ENCODE peak calls at places on chromosomes 2 and 18, in ten cellular contexts. J is DND-41; U is aorta; S is lower lobe of right lung; L is Right ventricle myocardium superior; Z is heart right ventricle; X is CD8-positive, alpha-beta T cell; T is naive thymus-derived CD8-positive, alpha-beta T cell; F is upper lobe of right lung; G is body of pancreas. V is an unnamed sample.

GRCh38 chr2:230674930-230675672 is 37.5 kb upstream of the CAB39 start:
- ATAC-seq in S (no peak), Z (no peak), U (no peak), J (no peak), G (no peak), F (no peak), L (no peak), X (no peak), T (no peak), V (no peak)

GRCh38 chr2:133200684-133201421 is 367.4 kb downstream of the NCKAP5 start:
- ATAC-seq in F (peak), T (no peak), L (no peak), G (no peak), J (no peak), X (no peak), U (no peak), Z (no peak), S (peak), V (no peak)

GRCh38 chr18:45355944-45356520 is 259.2 kb upstream of the SLC14A2 start:
- ATAC-seq in Z (peak), T (no peak), F (no peak), G (no peak), L (peak), S (no peak), J (no peak), U (no peak), X (no peak), V (no peak)

GRCh38 chr2:85921659-85922058 is 32.9 kb upstream of the ST3GAL5 start:
- ATAC-seq in U (no peak), Z (no peak), T (no peak), G (no peak), F (no peak), J (no peak), L (no peak), S (no peak), X (no peak), V (no peak)

GRCh38 chr2:222572761-222573174 is 83.1 kb downstream of the FARSB start:
- ATAC-seq in G (peak), Z (peak), S (peak), F (peak), T (no peak), J (peak), L (peak), U (no peak), X (no peak), V (peak)

GRCh38 chr2:203949228-203949627 is 12.7 kb downstream of the ICOS start:
- ATAC-seq in X (peak), U (no peak), F (no peak), S (no peak), G (no peak), L (no peak), Z (no peak), J (no peak), T (no peak), V (no peak)

GRCh38 chr2:117179405-117179804 is 635.1 kb upstream of the DDX18 start:
- ATAC-seq in X (no peak), G (no peak), U (no peak), L (no peak), F (no peak), Z (no peak), J (no peak), S (no peak), T (no peak), V (no peak)

GRCh38 chr18:22344908-22345670 is 72.6 kb downstream of the CTAGE1 start:
- ATAC-seq in S (no peak), Z (no peak), X (peak), T (peak), J (no peak), L (no peak), F (no peak), G (no peak), U (no peak), V (no peak)

GRCh38 chr2:220560192-220560591 is 932.8 kb downstream of the SLC4A3 start:
- ATAC-seq in S (no peak), T (no peak), L (no peak), J (no peak), U (no peak), G (no peak), F (no peak), Z (no peak), X (no peak), V (no peak)

GRCh38 chr2:31476511-31477171 is 62.1 kb upstream of the XDH start:
- ATAC-seq in L (no peak), J (no peak), G (no peak), Z (no peak), F (no peak), X (no peak), T (no peak), U (no peak), S (no peak), V (no peak)

GRCh38 chr18:12049983-12050811 is 43.4 kb upstream of the ANKRD62 start:
- ATAC-seq in S (no peak), G (no peak), F (peak), T (no peak), L (no peak), J (no peak), X (no peak), U (no peak), Z (no peak), V (no peak)

GRCh38 chr2:1642066-1642861 is 102.1 kb downstream of the PXDN start:
- ATAC-seq in T (no peak), F (no peak), G (no peak), X (no peak), J (no peak), L (no peak), S (no peak), U (no peak), Z (no peak), V (peak)

GRCh38 chr2:153072077-153072476 is 353.7 kb downstream of the ARL6IP6 start:
- ATAC-seq in J (no peak), U (no peak), F (no peak), S (no peak), L (no peak), T (no peak), G (no peak), X (no peak), Z (no peak), V (no peak)

GRCh38 chr2:134927195-134927594 is 8.6 kb downstream of the CCNT2 start:
- ATAC-seq in Z (no peak), U (no peak), G (no peak), S (peak), F (no peak), L (peak), T (no peak), X (no peak), J (no peak), V (no peak)

GRCh38 chr2:23526114-23526513 is 141.1 kb downstream of the KLHL29 start:
- ATAC-seq in F (peak), L (no peak), X (peak), U (no peak), J (no peak), S (no peak), G (no peak), Z (no peak), T (peak), V (no peak)

GRCh38 chr2:105114551-105114950 is 76.7 kb downstream of the MRPS9 start:
- ATAC-seq in Z (no peak), G (peak), S (no peak), T (no peak), X (no peak), L (peak), F (peak), U (no peak), J (peak), V (no peak)

GRCh38 chr18:2917255-2918047 is 70.6 kb downstream of the EMILIN2 start:
- ATAC-seq in U (no peak), X (no peak), J (no peak), Z (no peak), S (peak), G (no peak), T (no peak), F (peak), L (no peak), V (no peak)

GRCh38 chr18:78246588-78246987 is 733.0 kb upstream of the SALL3 start:
- ATAC-seq in Z (no peak), T (no peak), G (no peak), L (no peak), S (no peak), U (no peak), F (no peak), J (no peak), X (no peak), V (no peak)

GRCh38 chr2:88637464-88637863 is 10.2 kb upstream of the EIF2AK3 start:
- ATAC-seq in T (no peak), S (no peak), J (no peak), G (no peak), Z (no peak), L (no peak), X (no peak), U (no peak), F (no peak), V (no peak)

GRCh38 chr2:236040600-236041328 is 127.4 kb downstream of the GBX2 start:
- ATAC-seq in X (no peak), F (no peak), Z (no peak), T (no peak), L (no peak), S (no peak), G (no peak), J (no peak), U (no peak), V (no peak)

GRCh38 chr2:68379184-68379708 is 14.2 kb downstream of the PLEK start:
- ATAC-seq in G (no peak), U (no peak), X (peak), S (no peak), F (no peak), T (no peak), L (no peak), J (no peak), Z (no peak), V (no peak)

GRCh38 chr2:101125374-101125773 is 25.8 kb downstream of the TBC1D8 start:
- ATAC-seq in Z (no peak), F (no peak), S (no peak), T (no peak), G (no peak), U (no peak), J (peak), X (no peak), L (no peak), V (no peak)

GRCh38 chr2:62014102-62014501 is 108.6 kb downstream of the COMMD1 start:
- ATAC-seq in Z (peak), T (no peak), U (peak), G (peak), L (peak), F (peak), X (no peak), S (peak), J (no peak), V (peak)

GRCh38 chr2:145253492-145253891 is 733.6 kb upstream of the ZEB2 start:
- ATAC-seq in S (no peak), X (no peak), G (peak), J (no peak), T (no peak), L (no peak), Z (no peak), U (no peak), F (no peak), V (no peak)